ENCODE peak calls at places on chromosomes 2 and 18, in ten cellular contexts. A is fibroblast of the conjunctiva; R is thoracic aorta; Y is HuH-7.5; B is ovary; D is mucosa of descending colon; G is PC-9; J is tibial nerve; L is effector memory CD4-positive, alpha-beta T cell; M is NCI-H2029 treated with DMSO at 0.1 percent for 48 hours. H is an unnamed sample.

GRCh38 chr2:157443795-157444642 is at the start of gene CYTIP:
- DNase-seq in B (no peak), D (no peak), J (peak), M (no peak), L (no peak), R (no peak), A (no peak), Y (no peak), G (no peak), H (no peak)

GRCh38 chr2:218833023-218833609 is 1.5 kb upstream of the PRKAG3 start:
- DNase-seq in A (no peak), J (no peak), G (no peak), M (no peak), L (no peak), D (no peak), Y (no peak), R (no peak), B (no peak), H (no peak)

GRCh38 chr2:129006135-129006885 is 687.6 kb upstream of the HS6ST1 start:
- DNase-seq in G (no peak), M (no peak), R (no peak), J (no peak), Y (no peak), A (no peak), B (no peak), D (no peak), L (no peak), H (no peak)

GRCh38 chr2:73850009-73850408 is 21.2 kb downstream of the STAMBP start:
- DNase-seq in Y (no peak), D (no peak), R (no peak), M (no peak), L (no peak), J (no peak), B (no peak), A (no peak), G (no peak), H (peak)

GRCh38 chr2:16291731-16292550 is 351.6 kb downstream of the MYCN start:
- DNase-seq in A (no peak), B (no peak), D (no peak), G (no peak), R (no peak), Y (no peak), J (no peak), L (no peak), M (no peak), H (no peak)

GRCh38 chr18:11989966-11990380 is 8.7 kb downstream of the IMPA2 start:
- DNase-seq in J (no peak), Y (no peak), A (no peak), B (peak), R (no peak), M (no peak), D (peak), L (no peak), G (peak), H (peak)

GRCh38 chr18:62741118-62741566 is 25.8 kb downstream of the PHLPP1 start:
- DNase-seq in Y (no peak), J (peak), M (no peak), D (no peak), L (no peak), B (peak), A (no peak), G (peak), R (no peak), H (no peak)

GRCh38 chr2:123993728-123994323 is 31.3 kb upstream of the CNTNAP5 start:
- DNase-seq in A (peak), L (no peak), R (no peak), B (no peak), G (peak), Y (no peak), M (no peak), J (no peak), D (no peak), H (peak)

GRCh38 chr2:197205590-197206215 is 104.9 kb downstream of the ANKRD44 start:
- DNase-seq in A (no peak), J (no peak), Y (no peak), M (no peak), B (no peak), D (no peak), R (no peak), G (no peak), L (peak), H (no peak)

GRCh38 chr2:162072976-162073775 is 839 bp downstream of the DPP4 start:
- DNase-seq in A (no peak), M (no peak), L (no peak), Y (peak), G (no peak), J (no peak), B (peak), D (no peak), R (no peak), H (peak)

GRCh38 chr2:163794635-163795034 is 58.8 kb upstream of the FIGN start:
- DNase-seq in G (no peak), R (no peak), D (no peak), B (no peak), A (no peak), Y (no peak), J (no peak), M (no peak), L (no peak), H (no peak)

GRCh38 chr2:24110660-24111303 is 12.4 kb downstream of the PFN4 start:
- DNase-seq in R (no peak), B (no peak), L (no peak), Y (no peak), M (no peak), D (no peak), J (no peak), A (no peak), G (peak), H (no peak)

GRCh38 chr2:144642106-144642505 is 122.2 kb upstream of the ZEB2 start:
- DNase-seq in M (no peak), G (no peak), Y (no peak), B (no peak), J (no peak), L (no peak), R (no peak), A (no peak), D (no peak), H (no peak)

GRCh38 chr2:186641807-186642321 is 52.0 kb upstream of the FAM171B start:
- DNase-seq in A (peak), J (peak), D (no peak), G (peak), R (no peak), B (no peak), Y (peak), L (no peak), M (peak), H (peak)

GRCh38 chr2:22450831-22451230 is 934.1 kb upstream of the KLHL29 start:
- DNase-seq in M (no peak), D (no peak), L (no peak), Y (no peak), A (no peak), B (no peak), G (no peak), R (no peak), J (peak), H (no peak)